ENCODE peak calls at places on chromosome 18, in five cellular contexts. A is neuronal stem cell; P is transverse colon; K is psoas muscle; B is CD8-positive, alpha-beta memory T cell. L is an unnamed sample.

GRCh38 chr18:44715245-44715644 is 34.6 kb downstream of the SETBP1 start:
- DNase-seq in A (no peak), P (peak; percentile 47), K (peak; percentile 67), B (no peak), L (no peak)

GRCh38 chr18:25097119-25098114 is 254.5 kb downstream of the ZNF521 start:
- DNase-seq in A (no peak), P (no peak), K (no peak), B (no peak), L (no peak)

GRCh38 chr18:59606193-59607175 is 90.7 kb downstream of the CCBE1 start:
- DNase-seq in A (no peak), P (no peak), K (no peak), B (no peak), L (no peak)

GRCh38 chr18:34600118-34600517 is 110.0 kb upstream of the DTNA start:
- DNase-seq in A (no peak), P (no peak), K (no peak), B (no peak), L (no peak)

GRCh38 chr18:13366977-13367892 is 148.7 kb downstream of the LDLRAD4 start:
- DNase-seq in A (no peak), P (no peak), K (no peak), B (no peak), L (no peak)

GRCh38 chr18:51266736-51267135 is 69.3 kb upstream of the MEX3C start:
- DNase-seq in A (no peak), P (no peak), K (no peak), B (no peak), L (no peak)

GRCh38 chr18:39414009-39414700 is 1848.6 kb upstream of the CELF4 start:
- DNase-seq in A (no peak), P (no peak), K (no peak), B (no peak), L (no peak)

GRCh38 chr18:908631-909621 is 4.3 kb downstream of the ADCYAP1 start:
- DNase-seq in A (no peak), P (no peak), K (no peak), B (no peak), L (no peak)

GRCh38 chr18:21402272-21402671 is 160.2 kb downstream of the GREB1L start:
- DNase-seq in A (no peak), P (no peak), K (no peak), B (no peak), L (no peak)

GRCh38 chr18:26307161-26307773 is 81.0 kb downstream of the TAF4B start:
- DNase-seq in A (peak; percentile 37), P (no peak), K (no peak), B (no peak), L (peak; percentile 88)

GRCh38 chr18:686339-687111 is 25.9 kb downstream of the ENOSF1 start:
- DNase-seq in A (peak; percentile 68), P (no peak), K (no peak), B (no peak), L (no peak)

GRCh38 chr18:65753520-65753919 is 2.7 kb downstream of the CDH7 start:
- DNase-seq in A (peak; percentile 43), P (no peak), K (no peak), B (no peak), L (peak; percentile 67)

GRCh38 chr18:24600076-24600654 is 139.7 kb downstream of the HRH4 start:
- DNase-seq in A (peak; percentile 56), P (no peak), K (no peak), B (no peak), L (peak; percentile 74)

GRCh38 chr18:44536041-44536440 is 144.6 kb upstream of the SETBP1 start:
- DNase-seq in A (no peak), P (no peak), K (no peak), B (no peak), L (no peak)

GRCh38 chr18:77057043-77057442 is 75.5 kb downstream of the MBP start:
- DNase-seq in A (no peak), P (no peak), K (peak; percentile 56), B (no peak), L (peak; percentile 42)

GRCh38 chr18:41870191-41870590 is 84.8 kb upstream of the PIK3C3 start:
- DNase-seq in A (no peak), P (no peak), K (no peak), B (no peak), L (no peak)

GRCh38 chr18:76374330-76375281 is 120.4 kb downstream of the ZNF516 start:
- DNase-seq in A (no peak), P (no peak), K (no peak), B (no peak), L (no peak)

GRCh38 chr18:73918816-73919215 is 228.8 kb downstream of the FBXO15 start:
- DNase-seq in A (no peak), P (no peak), K (no peak), B (no peak), L (peak; percentile 39)

GRCh38 chr18:59899298-59900221 is at the start of gene PMAIP1:
- DNase-seq in A (peak; percentile 88), P (peak; percentile 92), K (peak; percentile 80), B (peak; percentile 87), L (peak; percentile 94)

GRCh38 chr18:25169701-25170100 is 182.3 kb downstream of the ZNF521 start:
- DNase-seq in A (no peak), P (no peak), K (no peak), B (no peak), L (no peak)

DNA sequence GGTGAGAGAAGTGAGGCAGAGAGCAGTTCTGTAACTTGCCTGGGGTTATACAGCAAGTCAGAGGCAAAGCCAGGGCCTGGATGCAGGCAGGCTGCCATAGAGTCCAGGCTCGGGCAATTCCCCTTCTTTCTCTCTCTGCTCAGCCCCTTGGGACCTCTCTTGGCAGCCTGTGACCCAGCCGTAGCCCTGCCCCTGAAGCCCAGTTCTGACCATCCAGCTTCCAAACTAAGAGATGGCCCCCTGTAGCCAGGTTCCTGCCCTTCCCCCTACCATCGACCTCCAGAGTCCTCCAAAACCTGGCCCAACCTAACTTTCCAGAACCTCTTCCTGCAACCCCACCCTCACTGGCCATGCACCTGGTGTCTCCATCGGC is 201.2 kb downstream of the CTIF start:
- DNase-seq in A (no peak), P (no peak), K (peak; percentile 53), B (no peak), L (no peak)
- H3K4me3 ChIP-seq in A (no peak overlapping the region), P (no peak overlapping the region), K (no peak overlapping the region), B (no peak overlapping the region), L (no peak overlapping the region)

DNA sequence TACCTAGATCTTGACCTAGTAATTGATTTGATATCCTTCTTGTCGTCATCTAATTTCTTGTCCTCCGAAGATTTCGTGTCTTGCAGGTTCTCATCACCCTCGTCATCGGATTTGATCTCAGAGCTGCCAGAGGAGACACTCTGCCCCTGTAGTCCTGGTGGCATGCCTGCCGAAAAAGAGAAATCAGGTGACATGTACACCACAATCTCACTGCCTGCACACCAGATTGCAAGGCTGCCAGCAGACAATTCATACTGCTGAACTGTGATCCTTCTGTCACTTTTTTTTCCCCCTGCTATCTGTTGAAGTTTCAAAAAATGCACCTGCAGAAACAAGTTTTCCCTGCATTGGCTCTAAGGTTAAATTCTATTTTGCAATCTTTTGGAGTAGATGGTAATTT is 273.2 kb upstream of the CCDC68 start:
- DNase-seq in A (no peak), P (no peak), K (no peak), B (no peak), L (no peak)
- H3K27ac ChIP-seq in A (no peak overlapping the region), P (no peak overlapping the region), K (no peak overlapping the region), B (no peak overlapping the region), L (no peak overlapping the region)

DNA sequence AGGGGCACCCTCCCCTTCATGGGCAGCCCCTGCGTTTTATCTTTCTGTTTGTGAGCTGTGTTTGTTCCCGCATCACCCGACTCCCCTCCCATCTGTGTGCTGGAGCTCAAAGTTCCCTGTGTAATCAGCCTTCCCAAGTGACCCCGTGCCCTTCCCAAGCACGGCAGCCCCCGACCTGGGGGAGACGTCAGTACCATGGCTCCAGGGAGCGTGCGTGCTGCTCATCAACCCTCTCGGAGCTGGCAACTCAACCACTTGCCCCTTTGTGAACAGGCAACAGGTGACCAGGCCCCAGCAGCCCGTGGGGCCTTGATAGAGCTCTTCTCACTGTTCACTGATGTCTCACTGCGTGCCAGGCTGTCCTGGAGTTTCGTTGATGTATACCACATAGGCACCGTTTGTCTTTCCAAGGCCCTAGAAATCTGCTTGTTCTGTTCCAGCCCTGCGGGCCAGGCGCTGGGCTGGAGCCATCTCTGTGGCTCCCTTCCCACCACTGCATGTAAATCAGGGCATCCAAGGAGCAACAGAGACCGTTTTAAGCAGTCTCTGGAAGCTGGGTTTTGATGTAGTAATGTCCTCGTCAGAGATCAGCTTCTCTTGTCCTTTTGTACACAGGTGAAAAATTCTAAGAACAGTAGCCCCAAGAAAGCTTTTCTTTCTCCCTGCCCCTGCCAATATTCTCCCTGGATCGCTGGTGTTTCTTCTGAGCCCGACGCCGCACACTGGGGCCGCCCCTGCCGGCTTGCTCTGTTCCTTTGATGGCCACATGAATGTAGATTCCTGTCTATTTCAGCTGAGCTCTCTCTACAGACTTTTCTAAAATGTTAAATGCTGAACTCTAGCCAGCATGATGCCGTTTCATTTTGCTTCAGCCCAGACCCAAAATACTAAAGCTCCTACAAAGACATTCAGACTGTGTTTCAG is 107.0 kb upstream of the PTPRM start:
- DNase-seq in A (no peak), P (no peak), K (no peak), B (no peak), L (no peak)
- H3K4me1 ChIP-seq in A (peaks cover 9% of the 10 kb centered on the region), P (peaks cover 12% of the 10 kb centered on the region), K (peaks cover 7% of the 10 kb centered on the region), B (no peaks in the 10 kb centered on the region), L (no peaks in the 10 kb centered on the region)

GRCh38 chr18:8849696-8850095 is 144.3 kb downstream of the MTCL1 start:
- DNase-seq in A (no peak), P (no peak), K (no peak), B (no peak), L (no peak)

GRCh38 chr18:8854550-8854949 is 149.2 kb downstream of the MTCL1 start:
- DNase-seq in A (no peak), P (no peak), K (no peak), B (no peak), L (no peak)

GRCh38 chr18:8854962-8855361 is 149.6 kb downstream of the MTCL1 start:
- DNase-seq in A (no peak), P (no peak), K (no peak), B (no peak), L (no peak)

GRCh38 chr18:8848541-8848940 is 143.2 kb downstream of the MTCL1 start:
- DNase-seq in A (no peak), P (no peak), K (no peak), B (no peak), L (no peak)

GRCh38 chr18:8851659-8852058 is 146.3 kb downstream of the MTCL1 start:
- DNase-seq in A (no peak), P (no peak), K (no peak), B (no peak), L (no peak)
- H3K4me3 ChIP-seq in A (no peak overlapping the region), P (no peak overlapping the region), K (no peak overlapping the region), B (no peak overlapping the region), L (no peak overlapping the region)

DNA sequence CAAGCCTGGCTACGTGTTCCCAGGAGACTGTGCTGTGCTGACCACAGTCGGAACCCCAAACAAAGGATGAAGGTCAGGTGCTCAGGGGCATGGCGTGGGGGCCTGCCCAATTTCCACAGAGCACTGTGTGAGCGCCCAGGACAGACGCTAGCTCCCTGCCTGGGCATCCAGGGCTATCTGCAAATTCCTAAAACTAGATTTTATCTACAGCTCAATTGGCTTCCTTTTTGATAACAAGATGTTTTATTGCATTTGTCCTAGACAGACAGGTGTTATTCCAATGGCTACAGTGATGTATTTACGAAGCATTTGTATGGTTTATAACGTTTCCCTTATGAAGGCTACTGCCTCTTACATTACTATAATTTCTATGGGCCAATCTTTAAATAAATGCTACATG is 16.0 kb downstream of the PTGR3 start:
- DNase-seq in A (no peak), P (no peak), K (no peak), B (no peak), L (no peak)
- H3K27ac ChIP-seq in A (no peak overlapping the region), P (no peak overlapping the region), K (no peak overlapping the region), B (no peak overlapping the region), L (no peak overlapping the region)